ENCODE peak calls at places on chromosomes 2 and 18, in six cellular contexts. C is HepG2, I is A549, B is transverse colon, F is ovary, H is stomach. R is an unnamed sample.

GRCh38 chr18:23169683-23170082 is 34.4 kb downstream of the CABLES1 start:
- DNase-seq in C (no peak), I (no peak), B (no peak), F (no peak), H (no peak), R (no peak)

GRCh38 chr2:26179446-26179907 is 6.6 kb downstream of the GAREM2 start:
- DNase-seq in C (no peak), I (no peak), B (no peak), F (no peak), H (no peak), R (no peak)

GRCh38 chr18:39455300-39455699 is 1889.7 kb upstream of the CELF4 start:
- DNase-seq in C (peak), I (no peak), B (no peak), F (no peak), H (peak), R (peak)

GRCh38 chr18:35099911-35100310 is 58.7 kb downstream of the MAPRE2 start:
- DNase-seq in C (no peak), I (no peak), B (no peak), F (no peak), H (no peak), R (no peak)

GRCh38 chr2:203730076-203730729 is 23.8 kb downstream of the CD28 start:
- DNase-seq in C (no peak), I (no peak), B (no peak), F (no peak), H (no peak), R (no peak)

GRCh38 chr2:29187926-29188325 is 72.7 kb downstream of the CLIP4 start:
- DNase-seq in C (no peak), I (no peak), B (no peak), F (no peak), H (no peak), R (no peak)

GRCh38 chr2:241150660-241151530 is 628 bp downstream of the PPP1R7 start:
- DNase-seq in C (no peak), I (no peak), B (peak), F (no peak), H (peak), R (no peak)

GRCh38 chr2:149064365-149064841 is 25.9 kb downstream of the LYPD6B start:
- DNase-seq in C (no peak), I (no peak), B (peak), F (no peak), H (no peak), R (no peak)

GRCh38 chr2:46963961-46964673 is 48.5 kb upstream of the MCFD2 start:
- DNase-seq in C (peak), I (no peak), B (no peak), F (no peak), H (no peak), R (no peak)

GRCh38 chr2:123953848-123954247 is 71.2 kb upstream of the CNTNAP5 start:
- DNase-seq in C (no peak), I (no peak), B (no peak), F (no peak), H (no peak), R (no peak)

GRCh38 chr2:197113221-197113831 is 186.8 kb upstream of the PGAP1 start:
- DNase-seq in C (peak), I (peak), B (no peak), F (no peak), H (no peak), R (no peak)

GRCh38 chr2:118844261-118845004 is 3.0 kb downstream of the EN1 start:
- DNase-seq in C (no peak), I (no peak), B (no peak), F (no peak), H (no peak), R (no peak)

GRCh38 chr2:26610504-26611335 is 30.4 kb downstream of the CIB4 start:
- DNase-seq in C (peak), I (no peak), B (no peak), F (no peak), H (peak), R (no peak)

GRCh38 chr2:120825370-120826259 is 89.9 kb downstream of the GLI2 start:
- DNase-seq in C (no peak), I (no peak), B (peak), F (peak), H (no peak), R (peak)

GRCh38 chr2:234996467-234997270 is 44.9 kb downstream of the SH3BP4 start:
- DNase-seq in C (peak), I (peak), B (no peak), F (no peak), H (no peak), R (no peak)

GRCh38 chr18:54924948-54925347 is 34.3 kb downstream of the CCDC68 start:
- DNase-seq in C (no peak), I (no peak), B (no peak), F (no peak), H (no peak), R (no peak)

GRCh38 chr2:182301093-182301492 is 125.7 kb downstream of the PDE1A start:
- DNase-seq in C (no peak), I (no peak), B (no peak), F (no peak), H (no peak), R (no peak)

GRCh38 chr2:200385063-200385635 is 78.7 kb downstream of the SPATS2L start:
- DNase-seq in C (no peak), I (no peak), B (no peak), F (no peak), H (no peak), R (no peak)
- TF ChIP-seq CTCF in C (no peak), I (no peak), B (no peak), F (no peak), H (no peak), R (no peak)

GRCh38 chr2:147595200-147595599 is 249.6 kb upstream of the ACVR2A start:
- DNase-seq in C (no peak), I (no peak), B (peak), F (no peak), H (no peak), R (no peak)
- TF ChIP-seq EP300 in C (no peak), I (no peak), B (no peak), F (no peak), H (no peak), R (no peak)

DNA sequence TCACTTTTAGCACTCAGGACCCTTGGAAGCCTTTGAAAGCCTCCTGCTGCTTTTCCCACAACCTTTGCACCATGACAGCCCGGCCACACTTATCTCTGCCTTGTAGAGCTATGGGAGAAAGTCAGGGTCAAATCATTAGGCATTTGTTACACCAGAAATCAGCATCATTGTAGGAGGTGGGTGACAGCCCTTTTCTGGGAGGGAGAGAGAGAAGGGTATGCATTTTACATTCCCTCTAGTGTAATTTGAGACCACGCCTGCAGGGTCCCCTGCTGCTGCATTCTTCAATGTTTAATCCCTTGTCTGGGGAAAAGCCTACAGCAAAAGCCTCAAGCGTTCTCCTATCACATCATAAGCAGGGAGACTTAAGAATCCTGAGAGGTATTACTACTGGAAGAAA is 766.8 kb upstream of the FAM98A start:
- DNase-seq in C (no peak), I (no peak), B (no peak), F (no peak), H (no peak), R (no peak)
- TF ChIP-seq CTCF in C (no peak), I (no peak), B (no peak), F (no peak), H (no peak), R (no peak)

GRCh38 chr2:159052157-159052561 is 83.7 kb downstream of the TANC1 start:
- DNase-seq in C (no peak), I (no peak), B (no peak), F (no peak), H (no peak), R (no peak)
- TF ChIP-seq EP300 in C (no peak), I (no peak), B (no peak), F (no peak), H (no peak), R (no peak)

R was measured in upper lobe of left lung.